ENCODE peak calls at places on chromosomes 2 and 18, in nine cellular contexts. C is NCI-H526 treated with DMSO at 0.1 percent for 48 hours; A is occipital lobe; U is right lobe of liver; F is activated T-helper 1 cell treated with anti-CD3 and anti-CD28 coated beads, Interleukin-2, amount 50 U/mL, for 16 hours; M is fibroblast of mammary gland; Z is GM13977; W is heart left ventricle; K is stimulated activated naive B cell treated with anti-CD40 and anti-IgM and Interleukin-4, amounts not matched to agents 10 μg/mL and 1 μg/mL and 100 μg/mL, for 72 hours. R is an unnamed sample.
A peak's percentile ranks its signal among the peaks of the same experiment; 100 is the strongest.

GRCh38 chr2:127392133-127392827 is 4.5 kb upstream of the MAP3K2 start:
- DNase-seq in Z (no peak), W (no peak), K (no peak), F (no peak), C (no peak), U (no peak), A (no peak), M (peak; percentile 61), R (no peak)

GRCh38 chr2:224946911-224947310 is 95.4 kb downstream of the DOCK10 start:
- DNase-seq in K (no peak), W (no peak), F (no peak), A (no peak), U (no peak), Z (peak; percentile 28), C (no peak), M (peak; percentile 74), R (no peak)

GRCh38 chr2:228901531-228901930 is 369.6 kb downstream of the PID1 start:
- DNase-seq in A (no peak), W (no peak), M (no peak), K (no peak), F (no peak), U (no peak), Z (no peak), C (no peak), R (no peak)

GRCh38 chr2:1599301-1600085 is 144.8 kb downstream of the PXDN start:
- DNase-seq in M (no peak), A (no peak), Z (no peak), C (no peak), U (no peak), K (no peak), F (no peak), W (no peak), R (no peak)

GRCh38 chr2:74008761-74009395 is 24.2 kb downstream of the TET3 start:
- DNase-seq in Z (no peak), M (no peak), K (no peak), U (no peak), W (no peak), F (no peak), A (no peak), C (no peak), R (no peak)

GRCh38 chr2:1613731-1614354 is 130.5 kb downstream of the PXDN start:
- DNase-seq in C (no peak), F (no peak), U (no peak), Z (no peak), W (no peak), K (no peak), A (no peak), M (peak; percentile 90), R (no peak)

GRCh38 chr2:192190474-192190873 is 4.3 kb downstream of the TMEFF2 start:
- DNase-seq in W (no peak), U (no peak), Z (peak; percentile 16), F (no peak), M (peak; percentile 66), A (no peak), C (peak; percentile 25), K (no peak), R (no peak)

GRCh38 chr18:9846162-9846915 is 39.4 kb upstream of the TXNDC2 start:
- DNase-seq in K (no peak), C (no peak), F (no peak), W (peak; percentile 56), M (no peak), Z (no peak), A (no peak), U (no peak), R (no peak)

GRCh38 chr2:26694001-26694400 is 1.5 kb downstream of the KCNK3 start:
- DNase-seq in C (no peak), M (no peak), W (no peak), A (no peak), U (no peak), F (no peak), K (no peak), Z (no peak), R (no peak)

GRCh38 chr2:149902104-149902503 is 314.5 kb upstream of the MMADHC start:
- DNase-seq in Z (no peak), A (no peak), U (no peak), M (peak; percentile 72), K (no peak), F (no peak), C (no peak), W (no peak), R (no peak)